ENCODE peak calls at places on chromosomes 12 and 14, in four cellular contexts. B is right lobe of liver, E is GM20000, J is stomach. Z is an unnamed sample.

GRCh38 chr12:49069507-49070346 is at the start of gene RHEBL1:
- DNase-seq in E (peak), B (peak), J (peak), Z (peak)

GRCh38 chr12:132159555-132160003 is 15.3 kb downstream of the NOC4L start:
- DNase-seq in J (no peak), B (peak), E (no peak), Z (peak)

GRCh38 chr14:91149462-91149861 is 35.6 kb downstream of the DGLUCY start:
- DNase-seq in B (no peak), J (peak), E (no peak), Z (no peak)

GRCh38 chr12:119208626-119209061 is 29.9 kb downstream of the HSPB8 start:
- DNase-seq in J (peak), B (no peak), E (no peak), Z (no peak)

GRCh38 chr14:26730929-26731618 is 133.2 kb upstream of the NOVA1 start:
- DNase-seq in E (no peak), J (no peak), B (no peak), Z (no peak)

GRCh38 chr14:105881021-105881930 is 354.9 kb downstream of the TMEM121 start:
- DNase-seq in B (peak), E (no peak), J (peak), Z (peak)

GRCh38 chr14:102781063-102781462 is 3.8 kb downstream of the TRAF3 start:
- DNase-seq in J (no peak), E (no peak), B (no peak), Z (no peak)

GRCh38 chr14:104432611-104433231 is 146.8 kb upstream of the C14orf180 start:
- DNase-seq in E (no peak), B (peak), J (peak), Z (peak)

GRCh38 chr14:61812347-61813100 is 50.3 kb downstream of the SNAPC1 start:
- DNase-seq in B (no peak), J (no peak), E (peak), Z (no peak)

GRCh38 chr12:107515446-107515958 is 170.1 kb upstream of the PWP1 start:
- DNase-seq in B (no peak), E (no peak), J (no peak), Z (no peak)

GRCh38 chr12:98699568-98699967 is 54.5 kb downstream of the APAF1 start:
- DNase-seq in J (no peak), E (no peak), B (no peak), Z (no peak)

GRCh38 chr14:31166271-31166561 is 41.4 kb downstream of the HECTD1 start:
- DNase-seq in B (no peak), J (no peak), E (no peak), Z (no peak)

GRCh38 chr12:109764776-109765492 is 51.3 kb downstream of the FAM222A start:
- DNase-seq in B (peak), J (peak), E (no peak), Z (peak)

GRCh38 chr14:75989134-75989533 is 3.6 kb downstream of the IFT43 start:
- DNase-seq in E (no peak), J (no peak), B (no peak), Z (no peak)

GRCh38 chr12:123973552-123974341 is 732 bp downstream of the ZNF664 start:
- DNase-seq in J (peak), E (peak), B (peak), Z (peak)

GRCh38 chr14:35534130-35534883 is at the start of gene INSM2:
- DNase-seq in B (no peak), J (no peak), E (peak), Z (peak)

GRCh38 chr12:27615331-27615891 is 80.8 kb upstream of the REP15 start:
- DNase-seq in E (no peak), J (no peak), B (no peak), Z (no peak)

GRCh38 chr12:69348162-69348938 is at the start of gene LYZ:
- DNase-seq in E (no peak), B (no peak), J (peak), Z (no peak)

GRCh38 chr12:123267991-123268843 is 3.4 kb downstream of the CDK2AP1 start:
- DNase-seq in J (no peak), B (peak), E (peak), Z (peak)

GRCh38 chr12:115079760-115080159 is 395.8 kb upstream of the TBX3 start:
- DNase-seq in E (no peak), J (no peak), B (no peak), Z (no peak)

GRCh38 chr12:116718578-116719454 is 19.1 kb downstream of the SPRING1 start:
- DNase-seq in E (no peak), J (no peak), B (no peak), Z (no peak)

GRCh38 chr14:65164068-65164824 is 61.9 kb upstream of the MAX start:
- DNase-seq in E (peak), J (no peak), B (no peak), Z (no peak)

GRCh38 chr14:52153939-52154338 is 85.1 kb upstream of the NID2 start:
- DNase-seq in B (no peak), E (no peak), J (no peak), Z (no peak)

GRCh38 chr14:54125109-54125508 is 168.5 kb upstream of the BMP4 start:
- DNase-seq in E (no peak), B (no peak), J (no peak), Z (no peak)

GRCh38 chr12:106139422-106140141 is 828 bp upstream of the NUAK1 start:
- DNase-seq in B (peak), E (no peak), J (peak), Z (peak)

GRCh38 chr12:131271724-131272123 is 318.0 kb downstream of the ADGRD1 start:
- DNase-seq in B (no peak), J (no peak), E (no peak), Z (no peak)

GRCh38 chr12:100371146-100371545 is 14.3 kb downstream of the SLC17A8 start:
- DNase-seq in B (no peak), J (no peak), E (no peak), Z (no peak)

GRCh38 chr12:127656261-127656660 is 610.7 kb upstream of the TMEM132C start:
- DNase-seq in E (no peak), B (no peak), J (no peak), Z (no peak)

GRCh38 chr12:121523741-121524140 is 57.1 kb downstream of the KDM2B start:
- DNase-seq in E (peak), B (no peak), J (no peak), Z (no peak)

GRCh38 chr12:54420766-54421144 is 1.7 kb upstream of the ITGA5 start:
- DNase-seq in E (no peak), J (no peak), B (no peak), Z (no peak)

GRCh38 chr14:103542545-103543088 is 13.6 kb downstream of the TRMT61A start:
- DNase-seq in J (peak), E (no peak), B (no peak), Z (no peak)

GRCh38 chr12:75438052-75438754 is 42.4 kb upstream of the GLIPR1 start:
- DNase-seq in E (no peak), B (no peak), J (no peak), Z (no peak)

GRCh38 chr14:66514206-66514605 is 6.3 kb downstream of the GPHN start:
- DNase-seq in B (no peak), J (no peak), E (no peak), Z (no peak)

GRCh38 chr12:121404734-121405133 is 4.8 kb downstream of the RNF34 start:
- DNase-seq in B (no peak), E (no peak), J (peak), Z (no peak)

GRCh38 chr12:19576421-19576925 is 137.2 kb downstream of the AEBP2 start:
- DNase-seq in B (no peak), E (no peak), J (no peak), Z (no peak)

GRCh38 chr12:89831696-89832095 is 123.1 kb upstream of the ATP2B1 start:
- DNase-seq in B (no peak), E (no peak), J (no peak), Z (no peak)

GRCh38 chr12:104094284-104094683 is 30.0 kb downstream of the HCFC2 start:
- DNase-seq in J (no peak), B (no peak), E (no peak), Z (no peak)

GRCh38 chr12:123142948-123143752 is 7.7 kb downstream of the PITPNM2 start:
- DNase-seq in E (no peak), B (no peak), J (no peak), Z (peak)

GRCh38 chr12:65952737-65953209 is 128.5 kb downstream of the HMGA2 start:
- DNase-seq in B (no peak), E (no peak), J (no peak), Z (no peak)

GRCh38 chr12:80837342-80837978 is 100.3 kb downstream of the LIN7A start:
- DNase-seq in J (no peak), E (peak), B (no peak), Z (no peak)
- TF ChIP-seq CTCF in J (peak), E (peak), B (peak), Z (peak)

GRCh38 chr12:40963761-40964160 is 224.4 kb upstream of the PDZRN4 start:
- DNase-seq in B (no peak), J (no peak), E (no peak), Z (no peak)

GRCh38 chr12:40953076-40953475 is 235.0 kb upstream of the PDZRN4 start:
- DNase-seq in E (no peak), B (no peak), J (no peak), Z (no peak)

GRCh38 chr12:40957417-40957816 is 230.7 kb upstream of the PDZRN4 start:
- DNase-seq in E (no peak), J (no peak), B (no peak), Z (no peak)

GRCh38 chr12:40959041-40959440 is 229.1 kb upstream of the PDZRN4 start:
- DNase-seq in J (no peak), B (no peak), E (no peak), Z (no peak)
- TF ChIP-seq CTCF in J (no peak), B (no peak), E (no peak), Z (no peak)

GRCh38 chr12:47383942-47384341 is 304.2 kb upstream of the AMIGO2 start:
- DNase-seq in J (no peak), E (no peak), B (no peak), Z (no peak)

GRCh38 chr12:47378907-47379306 is 299.1 kb upstream of the AMIGO2 start:
- DNase-seq in B (no peak), J (no peak), E (no peak), Z (no peak)

GRCh38 chr12:47378222-47378582 is 298.4 kb upstream of the AMIGO2 start:
- DNase-seq in E (no peak), B (no peak), J (no peak), Z (no peak)

GRCh38 chr12:47385587-47385986 is 305.8 kb upstream of the AMIGO2 start:
- DNase-seq in J (no peak), E (no peak), B (no peak), Z (no peak)

DNA sequence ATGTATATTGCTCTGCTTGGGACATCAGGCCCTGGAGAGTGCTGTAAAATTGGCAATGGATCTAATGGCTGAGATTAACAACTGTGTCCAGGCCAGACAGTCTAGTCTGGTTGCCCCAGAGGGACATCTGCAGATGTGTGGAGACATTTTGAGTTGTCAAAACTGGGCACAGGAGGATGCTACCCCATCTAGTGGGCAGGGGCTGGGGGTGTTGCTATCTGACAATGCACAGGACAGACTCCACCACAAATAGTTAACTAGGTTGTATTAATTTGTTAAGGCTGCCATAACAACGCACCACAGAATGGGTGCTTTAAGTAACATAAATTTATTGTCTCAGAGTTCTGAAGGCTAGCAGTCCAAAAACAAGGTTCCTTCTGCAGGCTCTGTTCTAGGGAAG is 302.5 kb upstream of the AMIGO2 start:
- DNase-seq in E (no peak), B (no peak), J (no peak), Z (no peak)
- TF ChIP-seq CTCF in E (no peak), B (no peak), J (no peak), Z (no peak)

GRCh38 chr14:59582161-59582560 is 5.5 kb upstream of the CCDC175 start:
- DNase-seq in E (no peak), J (no peak), B (no peak), Z (no peak)

GRCh38 chr14:59585891-59586554 is 9.4 kb upstream of the CCDC175 start:
- DNase-seq in B (no peak), E (no peak), J (no peak), Z (no peak)

GRCh38 chr14:59588136-59588535 is 11.5 kb upstream of the CCDC175 start:
- DNase-seq in J (no peak), B (no peak), E (no peak), Z (no peak)

GRCh38 chr14:59583755-59584154 is 7.1 kb upstream of the CCDC175 start:
- DNase-seq in J (no peak), B (no peak), E (no peak), Z (no peak)

GRCh38 chr14:59582845-59583509 is 6.4 kb upstream of the CCDC175 start:
- DNase-seq in E (no peak), J (no peak), B (no peak), Z (no peak)
- TF ChIP-seq CTCF in E (no peak), J (no peak), B (no peak), Z (peak)

GRCh38 chr14:97298331-97298730 is 501.1 kb downstream of the VRK1 start:
- DNase-seq in J (no peak), E (no peak), B (no peak), Z (no peak)

GRCh38 chr14:97298775-97299174 is 501.6 kb downstream of the VRK1 start:
- DNase-seq in E (no peak), B (no peak), J (no peak), Z (no peak)

GRCh38 chr14:97295108-97295710 is 498.0 kb downstream of the VRK1 start:
- DNase-seq in E (no peak), B (no peak), J (no peak), Z (no peak)

GRCh38 chr14:97301931-97302559 is 504.9 kb downstream of the VRK1 start:
- DNase-seq in E (no peak), B (no peak), J (no peak), Z (no peak)

DNA sequence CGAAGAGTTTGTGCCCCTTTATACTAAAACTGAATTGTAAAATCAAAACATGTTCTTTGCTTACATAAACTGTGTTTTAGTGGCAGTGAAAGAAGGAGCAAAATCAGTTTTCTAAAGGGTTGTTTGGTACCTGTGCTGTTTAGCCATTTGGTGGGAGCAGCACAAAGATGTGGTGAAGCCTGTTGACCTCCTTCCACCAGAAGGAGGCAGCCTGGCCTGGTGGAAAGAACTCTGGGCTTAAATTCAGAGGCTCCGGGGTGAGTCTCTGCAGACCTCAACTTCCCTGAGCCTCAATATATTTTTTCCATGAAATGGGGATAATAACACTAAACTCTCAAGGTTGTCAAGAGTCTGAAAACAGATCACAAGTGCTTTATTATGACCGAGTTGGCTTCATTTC is 502.5 kb downstream of the VRK1 start:
- DNase-seq in B (no peak), J (no peak), E (no peak), Z (no peak)
- TF ChIP-seq CTCF in B (peak), J (no peak), E (no peak), Z (peak)

Z was measured in upper lobe of right lung.